ENCODE peak calls at places on chromosomes 6 and 20, in seven cellular contexts. One of them, this sample, is unnamed.

GRCh38 chr6:87745966-87746721 is 44.1 kb upstream of the AKIRIN2 start:
- DNase-seq in astrocyte of the spinal cord: no peak
- DNase-seq in iPS-NIHi11: no peak
- DNase-seq in non-pigmented ciliary epithelial cell: no peak
- DNase-seq in pons: no peak
- DNase-seq in EL: no peak
- DNase-seq in uterus: no peak
- DNase-seq in this sample: no peak

GRCh38 chr20:10286356-10286755 is 67.7 kb downstream of the SNAP25 start:
- DNase-seq in uterus: no peak
- DNase-seq in EL: no peak
- DNase-seq in astrocyte of the spinal cord: no peak
- DNase-seq in pons: no peak
- DNase-seq in iPS-NIHi11: no peak
- DNase-seq in non-pigmented ciliary epithelial cell: no peak
- DNase-seq in this sample: no peak

GRCh38 chr6:103672169-103672568 is 1187.5 kb downstream of the HACE1 start:
- DNase-seq in astrocyte of the spinal cord: peak
- DNase-seq in iPS-NIHi11: no peak
- DNase-seq in pons: no peak
- DNase-seq in non-pigmented ciliary epithelial cell: peak
- DNase-seq in uterus: no peak
- DNase-seq in EL: peak
- DNase-seq in this sample: peak

GRCh38 chr20:51221791-51222408 is 199.0 kb upstream of the KCNG1 start:
- DNase-seq in non-pigmented ciliary epithelial cell: peak
- DNase-seq in uterus: no peak
- DNase-seq in pons: no peak
- DNase-seq in astrocyte of the spinal cord: peak
- DNase-seq in EL: peak
- DNase-seq in iPS-NIHi11: peak
- DNase-seq in this sample: peak

GRCh38 chr20:38680492-38681118 is 43.7 kb upstream of the SLC32A1 start:
- DNase-seq in pons: peak
- DNase-seq in non-pigmented ciliary epithelial cell: no peak
- DNase-seq in EL: peak
- DNase-seq in astrocyte of the spinal cord: peak
- DNase-seq in iPS-NIHi11: peak
- DNase-seq in uterus: no peak
- DNase-seq in this sample: no peak

GRCh38 chr6:87731818-87732661 is 30.0 kb upstream of the AKIRIN2 start:
- DNase-seq in uterus: peak
- DNase-seq in EL: peak
- DNase-seq in pons: peak
- DNase-seq in iPS-NIHi11: peak
- DNase-seq in non-pigmented ciliary epithelial cell: peak
- DNase-seq in astrocyte of the spinal cord: peak
- DNase-seq in this sample: peak

GRCh38 chr6:81891869-81892268 is 139.4 kb upstream of the TENT5A start:
- DNase-seq in iPS-NIHi11: no peak
- DNase-seq in pons: no peak
- DNase-seq in EL: no peak
- DNase-seq in non-pigmented ciliary epithelial cell: no peak
- DNase-seq in uterus: no peak
- DNase-seq in astrocyte of the spinal cord: no peak
- DNase-seq in this sample: no peak

GRCh38 chr6:20211037-20211940 is 980 bp downstream of the MBOAT1 start:
- DNase-seq in uterus: no peak
- DNase-seq in pons: no peak
- DNase-seq in iPS-NIHi11: peak
- DNase-seq in EL: peak
- DNase-seq in astrocyte of the spinal cord: peak
- DNase-seq in non-pigmented ciliary epithelial cell: no peak
- DNase-seq in this sample: peak

GRCh38 chr20:62045529-62046277 is 20.0 kb downstream of the TAF4 start:
- DNase-seq in non-pigmented ciliary epithelial cell: no peak
- DNase-seq in uterus: no peak
- DNase-seq in astrocyte of the spinal cord: no peak
- DNase-seq in EL: no peak
- DNase-seq in iPS-NIHi11: no peak
- DNase-seq in pons: no peak
- DNase-seq in this sample: no peak

GRCh38 chr6:122264557-122264956 is 134.9 kb upstream of the HSF2 start:
- DNase-seq in pons: no peak
- DNase-seq in astrocyte of the spinal cord: no peak
- DNase-seq in EL: no peak
- DNase-seq in uterus: no peak
- DNase-seq in non-pigmented ciliary epithelial cell: no peak
- DNase-seq in iPS-NIHi11: peak
- DNase-seq in this sample: no peak

This sample was measured in HS-5.